ENCODE peak calls at places on chromosomes 7 and 10, in eight cellular contexts. D is endothelial cell; X is glomerular endothelial cell; F is substantia nigra; N is stimulated activated CD4-positive, alpha-beta T cell treated with anti-CD3 and anti-CD28 coated beads, Interleukin-4, amount 100 ng/mL, for 4 hours; K is Daoy; J is dorsolateral prefrontal cortex; C is GM19239. Z is an unnamed sample.

GRCh38 chr10:35722636-35723420 is 80.7 kb upstream of the FZD8 start:
- DNase-seq in D (no peak), X (no peak), F (no peak), N (no peak), K (no peak), J (no peak), C (no peak), Z (no peak)

GRCh38 chr7:156585025-156585648 is 55.4 kb upstream of the RNF32 start:
- DNase-seq in D (no peak), X (no peak), F (no peak), N (no peak), K (no peak), J (no peak), C (no peak), Z (no peak)

GRCh38 chr7:139358541-139359365 is 941 bp upstream of the LUC7L2 start:
- DNase-seq in D (no peak), X (no peak), F (peak; percentile 46), N (peak; percentile 24), K (peak; percentile 35), J (no peak), C (no peak), Z (no peak)

GRCh38 chr10:73095479-73096021 is 1.1 kb downstream of the P4HA1 start:
- DNase-seq in D (peak; percentile 46), X (no peak), F (peak; percentile 70), N (peak; percentile 5), K (peak; percentile 53), J (no peak), C (no peak), Z (peak; percentile 54)

GRCh38 chr10:46019541-46020343 is 10.7 kb downstream of the NCOA4 start:
- DNase-seq in D (no peak), X (no peak), F (no peak), N (no peak), K (no peak), J (no peak), C (no peak), Z (no peak)

GRCh38 chr10:62093863-62094291 is 174.8 kb downstream of the RTKN2 start:
- DNase-seq in D (no peak), X (no peak), F (no peak), N (no peak), K (peak; percentile 51), J (no peak), C (no peak), Z (peak; percentile 33)

GRCh38 chr10:285216-285967 is 150.1 kb downstream of the ZMYND11 start:
- DNase-seq in D (no peak), X (no peak), F (no peak), N (no peak), K (no peak), J (no peak), C (no peak), Z (no peak)

GRCh38 chr10:123645016-123645415 is 21.1 kb upstream of the GPR26 start:
- DNase-seq in D (no peak), X (no peak), F (no peak), N (no peak), K (no peak), J (no peak), C (no peak), Z (no peak)

GRCh38 chr10:69307434-69307833 is 29.1 kb downstream of the HK1 start:
- DNase-seq in D (no peak), X (no peak), F (no peak), N (no peak), K (no peak), J (no peak), C (no peak), Z (no peak)

GRCh38 chr10:73837072-73837471 is 25.7 kb upstream of the NDST2 start:
- DNase-seq in D (no peak), X (no peak), F (no peak), N (no peak), K (peak; percentile 39), J (no peak), C (no peak), Z (peak; percentile 43)

GRCh38 chr7:142896741-142897379 is 11.3 kb upstream of the TRPV6 start:
- DNase-seq in D (no peak), X (no peak), F (no peak), N (no peak), K (no peak), J (no peak), C (no peak), Z (no peak)

GRCh38 chr7:2821842-2822507 is 22.1 kb downstream of the GNA12 start:
- DNase-seq in D (no peak), X (peak; percentile 51), F (no peak), N (no peak), K (peak; percentile 88), J (no peak), C (no peak), Z (peak; percentile 87)

GRCh38 chr10:23344251-23344841 is at the start of gene C10orf67:
- DNase-seq in D (peak; percentile 8), X (no peak), F (peak; percentile 57), N (peak; percentile 48), K (peak; percentile 61), J (peak; percentile 64), C (no peak), Z (no peak)

GRCh38 chr7:116447980-116448839 is 51.3 kb upstream of the CAV2 start:
- DNase-seq in D (no peak), X (no peak), F (no peak), N (no peak), K (no peak), J (no peak), C (no peak), Z (peak; percentile 61)

GRCh38 chr7:5692112-5692844 is 89.2 kb downstream of the RNF216 start:
- DNase-seq in D (no peak), X (no peak), F (peak; percentile 40), N (no peak), K (peak; percentile 91), J (no peak), C (no peak), Z (peak; percentile 92)

GRCh38 chr10:126646101-126646500 is 24.4 kb downstream of the C10orf90 start:
- DNase-seq in D (no peak), X (no peak), F (no peak), N (no peak), K (peak; percentile 36), J (no peak), C (no peak), Z (no peak)

GRCh38 chr10:67602268-67602950 is 93.6 kb downstream of the CTNNA3 start:
- DNase-seq in D (no peak), X (no peak), F (no peak), N (no peak), K (peak; percentile 49), J (no peak), C (no peak), Z (peak; percentile 82)

GRCh38 chr10:71753091-71753959 is 20.0 kb downstream of the VSIR start:
- DNase-seq in D (no peak), X (no peak), F (no peak), N (no peak), K (no peak), J (no peak), C (no peak), Z (no peak)

GRCh38 chr7:4150731-4151130 is 531.4 kb upstream of the FOXK1 start:
- DNase-seq in D (no peak), X (no peak), F (no peak), N (no peak), K (no peak), J (no peak), C (no peak), Z (no peak)

GRCh38 chr10:62560207-62560819 is 186.1 kb downstream of the ZNF365 start:
- DNase-seq in D (no peak), X (no peak), F (no peak), N (no peak), K (no peak), J (no peak), C (no peak), Z (peak; percentile 59)

GRCh38 chr10:86244296-86244695 is 122.3 kb downstream of the GRID1 start:
- DNase-seq in D (no peak), X (no peak), F (no peak), N (no peak), K (no peak), J (no peak), C (no peak), Z (no peak)

GRCh38 chr7:39924122-39924521 is 25.9 kb upstream of the CDK13 start:
- DNase-seq in D (no peak), X (no peak), F (no peak), N (no peak), K (no peak), J (no peak), C (no peak), Z (no peak)

GRCh38 chr7:3710531-3710930 is 409.5 kb downstream of the SDK1 start:
- DNase-seq in D (no peak), X (no peak), F (no peak), N (no peak), K (no peak), J (no peak), C (no peak), Z (no peak)

GRCh38 chr7:120272896-120273475 is at the start of gene KCND2:
- DNase-seq in D (peak; percentile 35), X (no peak), F (peak; percentile 78), N (no peak), K (peak; percentile 33), J (no peak), C (peak; percentile 23), Z (peak; percentile 10)

GRCh38 chr7:135217645-135218509 is 6.6 kb upstream of the WDR91 start:
- DNase-seq in D (no peak), X (no peak), F (no peak), N (no peak), K (no peak), J (no peak), C (no peak), Z (no peak)

GRCh38 chr10:31622993-31623392 is 304.0 kb downstream of the ZEB1 start:
- DNase-seq in D (no peak), X (no peak), F (no peak), N (no peak), K (no peak), J (no peak), C (no peak), Z (peak; percentile 17)

GRCh38 chr10:43048301-43049051 is 28.4 kb upstream of the RET start:
- DNase-seq in D (no peak), X (no peak), F (no peak), N (no peak), K (no peak), J (no peak), C (no peak), Z (no peak)

GRCh38 chr10:104735036-104735435 is 93.9 kb downstream of the SORCS3 start:
- DNase-seq in D (peak; percentile 19), X (no peak), F (peak; percentile 5), N (no peak), K (no peak), J (no peak), C (no peak), Z (no peak)

Z was measured in MG63.